ENCODE peak calls at places on chromosome 22, in four cellular contexts. L is GM12878, B is K562, J is SK-N-SH. F is an unnamed sample.

GRCh38 chr22:47757741-47758140 is 995.3 kb downstream of the TBC1D22A start:
- DNase-seq in J (no peak), B (no peak), L (no peak), F (no peak)

GRCh38 chr22:19995611-19996339 is 20.8 kb downstream of the ARVCF start:
- DNase-seq in B (no peak), L (no peak), J (no peak), F (no peak)

GRCh38 chr22:17606472-17606871 is 22.1 kb downstream of the ATP6V1E1 start:
- DNase-seq in J (peak; percentile 42), B (no peak), L (no peak), F (no peak)

GRCh38 chr22:22201185-22201924 is 43.2 kb upstream of the VPREB1 start:
- DNase-seq in B (peak; percentile 90), L (no peak), J (peak; percentile 63), F (peak; percentile 71)

GRCh38 chr22:32619614-32620426 is 145.2 kb downstream of the FBXO7 start:
- DNase-seq in L (no peak), B (no peak), J (no peak), F (no peak)

GRCh38 chr22:24951942-24952836 is at the start of gene KIAA1671:
- DNase-seq in L (no peak), J (peak; percentile 99), B (peak; percentile 92), F (peak; percentile 99)

GRCh38 chr22:49449811-49450386 is 377.8 kb downstream of the BRD1 start:
- DNase-seq in L (no peak), J (no peak), B (no peak), F (no peak)

GRCh38 chr22:31248138-31248745 is 36.1 kb downstream of the LIMK2 start:
- DNase-seq in B (peak; percentile 73), L (no peak), J (peak; percentile 85), F (peak; percentile 85)

GRCh38 chr22:47155131-47155885 is 392.9 kb downstream of the TBC1D22A start:
- DNase-seq in J (no peak), B (no peak), L (no peak), F (no peak)

GRCh38 chr22:48208894-48209293 is 1446.4 kb downstream of the TBC1D22A start:
- DNase-seq in B (no peak), L (no peak), J (no peak), F (no peak)

GRCh38 chr22:17633217-17633997 is 4.9 kb upstream of the ATP6V1E1 start:
- DNase-seq in L (no peak), J (no peak), B (peak; percentile 67), F (no peak)

GRCh38 chr22:19303785-19304184 is 12.3 kb upstream of the CLTCL1 start:
- DNase-seq in B (no peak), L (no peak), J (no peak), F (no peak)

GRCh38 chr22:46076651-46077339 is 73.5 kb upstream of the PPARA start:
- DNase-seq in J (no peak), L (no peak), B (no peak), F (no peak)

GRCh38 chr22:41367039-41367679 is 14.6 kb upstream of the TEF start:
- DNase-seq in L (no peak), B (peak; percentile 93), J (peak; percentile 91), F (peak; percentile 83)

GRCh38 chr22:49866646-49867045 is 13.0 kb downstream of the ZBED4 start:
- DNase-seq in J (no peak), B (no peak), L (no peak), F (no peak)

GRCh38 chr22:48452766-48453165 is 1374.9 kb downstream of the BRD1 start:
- DNase-seq in B (no peak), L (no peak), J (no peak), F (no peak)

GRCh38 chr22:22397292-22397870 is 111.2 kb downstream of the ZNF280B start:
- DNase-seq in J (no peak), L (no peak), B (peak; percentile 58), F (no peak)

GRCh38 chr22:27456696-27457503 is 344.7 kb downstream of the MN1 start:
- DNase-seq in L (no peak), J (no peak), B (no peak), F (no peak)

GRCh38 chr22:27881404-27881803 is 37.7 kb downstream of the PITPNB start:
- DNase-seq in L (no peak), J (no peak), B (no peak), F (no peak)

GRCh38 chr22:30435674-30436126 is 10.1 kb downstream of the MTFP1 start:
- DNase-seq in J (no peak), B (no peak), L (no peak), F (no peak)

GRCh38 chr22:48796295-48797015 is 1031.2 kb downstream of the BRD1 start:
- DNase-seq in J (no peak), B (no peak), L (no peak), F (no peak)

GRCh38 chr22:49052023-49052538 is 775.6 kb downstream of the BRD1 start:
- DNase-seq in L (no peak), J (no peak), B (peak; percentile 27), F (no peak)

GRCh38 chr22:25451480-25452114 is 112.9 kb upstream of the GRK3 start:
- DNase-seq in L (no peak), J (no peak), B (no peak), F (no peak)

GRCh38 chr22:32745251-32745995 is 56.1 kb upstream of the TIMP3 start:
- DNase-seq in J (peak; percentile 78), L (no peak), B (no peak), F (no peak)

DNA sequence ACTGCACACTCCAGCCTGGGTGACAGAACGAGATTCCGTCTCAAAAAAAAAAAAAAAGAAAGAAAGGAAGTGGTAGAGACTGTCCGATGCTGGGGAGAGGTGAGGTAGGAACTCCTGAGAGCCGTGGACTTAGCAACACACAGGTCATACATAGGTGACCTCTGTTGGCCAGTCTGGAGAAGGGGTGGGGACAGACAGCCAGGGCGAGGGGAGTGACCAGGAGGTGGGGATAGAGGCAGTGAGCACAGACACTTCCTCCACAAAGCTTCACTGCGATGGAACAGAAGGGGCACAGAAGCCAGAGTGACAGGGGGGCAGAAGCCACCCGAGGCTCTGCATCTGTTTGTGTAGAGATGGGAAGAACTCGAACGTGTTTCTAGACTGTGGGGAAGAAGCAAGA is 47.1 kb downstream of the MYH9 start:
- DNase-seq in L (no peak), B (peak; percentile 33), J (no peak), F (no peak)
- TF ChIP-seq FOXM1 in L (no peak), B (no peak), J (no peak), F (no peak)

DNA sequence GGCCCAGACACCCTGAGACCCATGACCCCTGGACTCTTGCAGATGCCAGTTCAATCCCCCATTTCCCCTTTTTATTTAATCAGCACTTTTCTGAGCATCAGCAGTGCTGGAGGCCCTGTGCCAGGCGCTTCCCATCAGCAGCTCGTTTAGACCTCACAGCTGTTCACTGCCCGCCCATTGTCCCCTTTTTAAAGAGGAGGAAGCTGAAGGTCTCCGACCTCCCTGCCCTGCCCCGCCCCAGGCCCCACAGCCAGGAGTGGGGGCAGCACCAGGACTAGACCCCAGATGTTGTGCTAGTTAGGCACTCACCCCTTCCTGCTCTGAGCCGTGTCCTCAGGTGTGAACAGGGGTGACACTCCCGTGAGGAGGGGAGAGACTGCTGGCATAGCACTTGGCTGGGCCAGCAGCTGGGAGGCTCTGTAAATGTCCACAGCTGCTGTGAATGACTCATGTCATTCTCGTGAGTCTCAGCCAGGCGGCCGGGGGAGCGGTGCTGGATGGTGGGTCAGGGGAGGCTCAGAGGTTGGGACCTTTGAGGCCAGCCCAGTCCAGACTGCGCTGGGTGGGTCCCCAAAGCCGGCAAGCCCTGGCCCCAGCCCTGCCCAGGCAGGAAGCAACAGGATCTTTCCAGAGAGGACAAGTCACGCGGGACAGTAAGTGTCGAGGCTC is 19.9 kb downstream of the EMID1 start:
- DNase-seq in B (no peak), J (peak; percentile 32), L (no peak), F (no peak)
- TF ChIP-seq FOXM1 in B (no peak), J (no peak), L (no peak), F (no peak)

GRCh38 chr22:40156001-40156516 is 21.7 kb upstream of the TNRC6B start:
- DNase-seq in J (no peak), B (peak; percentile 68), L (no peak), F (peak; percentile 66)

GRCh38 chr22:40157546-40157945 is 20.2 kb upstream of the TNRC6B start:
- DNase-seq in L (no peak), J (no peak), B (no peak), F (no peak)

GRCh38 chr22:40153186-40153585 is 24.5 kb upstream of the TNRC6B start:
- DNase-seq in B (no peak), J (no peak), L (no peak), F (no peak)

GRCh38 chr22:40153705-40154104 is 24.0 kb upstream of the TNRC6B start:
- DNase-seq in B (no peak), L (no peak), J (no peak), F (no peak)
- TF ChIP-seq FOXM1 in B (no peak), L (no peak), J (no peak), F (no peak)

GRCh38 chr22:42719133-42719532 is 1.5 kb downstream of the A4GALT start:
- DNase-seq in J (no peak), B (no peak), L (no peak), F (no peak)
- TF ChIP-seq FOXM1 in J (no peak), B (no peak), L (no peak), F (no peak)

DNA sequence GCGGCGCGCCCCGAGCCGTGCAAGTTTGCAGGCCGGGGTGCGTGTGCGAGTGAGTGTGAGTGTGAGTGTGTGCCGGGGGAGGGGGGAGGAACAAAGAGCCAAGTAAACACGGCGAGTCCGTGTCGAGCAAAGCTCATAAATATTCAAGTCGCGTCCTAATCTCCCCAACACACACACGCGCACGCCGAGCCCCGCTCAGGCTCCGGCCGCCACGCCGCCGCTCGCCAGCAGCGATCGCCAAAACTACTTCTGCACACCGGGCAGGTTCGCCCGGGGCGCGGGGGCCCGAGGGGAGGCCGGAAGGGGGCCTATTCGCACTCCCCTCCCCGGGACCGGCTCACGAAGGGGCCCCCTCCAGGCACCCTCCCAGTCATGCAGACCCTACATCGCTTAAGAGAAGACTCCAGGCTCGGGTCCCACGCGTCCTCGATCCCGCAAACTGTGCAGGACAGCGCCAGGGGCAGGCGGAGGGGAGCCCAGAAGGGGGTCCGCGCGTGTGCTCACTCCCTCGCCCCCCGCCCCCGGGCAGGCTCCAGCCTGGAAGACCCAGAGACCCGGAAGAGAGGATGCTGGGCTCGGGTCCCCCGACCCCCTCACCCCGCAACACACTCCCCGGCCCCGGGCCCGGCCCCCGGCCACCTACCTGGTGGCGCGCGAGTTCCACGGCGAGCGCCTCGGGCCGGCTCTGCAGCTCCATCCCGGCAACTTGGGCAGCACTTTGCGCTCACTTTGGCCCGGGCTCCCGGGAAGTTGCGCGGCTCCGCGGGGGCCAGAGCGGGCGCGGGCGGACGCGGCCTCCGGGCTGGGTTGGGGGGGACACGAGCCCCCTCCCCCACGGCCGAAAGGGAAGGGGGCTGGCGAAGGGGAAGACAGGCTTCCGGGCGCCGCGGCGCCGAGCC is 703 bp downstream of the PHF21B start:
- DNase-seq in J (peak; percentile 75), B (peak; percentile 7), L (no peak), F (no peak)
- TF ChIP-seq FOXM1 in J (no peak), B (no peak), L (no peak), F (no peak)

GRCh38 chr22:38455530-38456271 is 702 bp upstream of the KCNJ4 start:
- DNase-seq in B (peak; percentile 80), L (no peak), J (peak; percentile 86), F (peak; percentile 92)
- TF ChIP-seq FOXM1 in B (no peak), L (no peak), J (no peak), F (peak; percentile 98)

GRCh38 chr22:43777204-43777671 is 34.9 kb downstream of the EFCAB6 start:
- DNase-seq in B (no peak), J (no peak), L (no peak), F (no peak)
- TF ChIP-seq FOXM1 in B (no peak), J (no peak), L (no peak), F (no peak)

GRCh38 chr22:23868580-23868979 is 10.9 kb downstream of the SLC2A11 start:
- DNase-seq in B (no peak), L (no peak), J (no peak), F (no peak)
- TF ChIP-seq FOXM1 in B (no peak), L (no peak), J (no peak), F (no peak)